ENCODE peak calls at places on chromosomes 16 and 17, in five cellular contexts. One of them, this sample, is unnamed.

GRCh38 chr17:39726617-39727016 is 3.7 kb downstream of the MIEN1 start:
- DNase-seq in AG10803: no peak
- DNase-seq in GM10248: no peak
- DNase-seq in heart right ventricle: no peak
- DNase-seq in ascending aorta: no peak
- DNase-seq in this sample: no peak

GRCh38 chr16:12499032-12499735 is 304.5 kb downstream of the CPPED1 start:
- DNase-seq in AG10803: no peak
- DNase-seq in GM10248: no peak
- DNase-seq in heart right ventricle: no peak
- DNase-seq in ascending aorta: no peak
- DNase-seq in this sample: no peak

GRCh38 chr16:88012360-88012759 is 61.1 kb downstream of the BANP start:
- DNase-seq in AG10803: no peak
- DNase-seq in GM10248: no peak
- DNase-seq in heart right ventricle: no peak
- DNase-seq in ascending aorta: no peak
- DNase-seq in this sample: no peak

GRCh38 chr16:24986512-24987303 is 28.5 kb downstream of the ARHGAP17 start:
- DNase-seq in AG10803: peak
- DNase-seq in GM10248: no peak
- DNase-seq in heart right ventricle: peak
- DNase-seq in ascending aorta: peak
- DNase-seq in this sample: peak

GRCh38 chr16:662597-662996 is 5.3 kb upstream of the RHOT2 start:
- DNase-seq in AG10803: no peak
- DNase-seq in GM10248: no peak
- DNase-seq in heart right ventricle: no peak
- DNase-seq in ascending aorta: no peak
- DNase-seq in this sample: no peak

GRCh38 chr17:20300399-20301037 is 166.8 kb downstream of the LGALS9B start:
- DNase-seq in AG10803: peak
- DNase-seq in GM10248: no peak
- DNase-seq in heart right ventricle: no peak
- DNase-seq in ascending aorta: peak
- DNase-seq in this sample: peak

GRCh38 chr16:3938843-3939624 is 58.5 kb upstream of the CREBBP start:
- DNase-seq in AG10803: peak
- DNase-seq in GM10248: peak
- DNase-seq in heart right ventricle: peak
- DNase-seq in ascending aorta: no peak
- DNase-seq in this sample: peak

GRCh38 chr17:27968206-27968732 is 74.2 kb upstream of the NLK start:
- DNase-seq in AG10803: no peak
- DNase-seq in GM10248: no peak
- DNase-seq in heart right ventricle: peak
- DNase-seq in ascending aorta: no peak
- DNase-seq in this sample: no peak

GRCh38 chr17:31541559-31541958 is 150.1 kb downstream of the RAB11FIP4 start:
- DNase-seq in AG10803: no peak
- DNase-seq in GM10248: peak
- DNase-seq in heart right ventricle: no peak
- DNase-seq in ascending aorta: no peak
- DNase-seq in this sample: no peak

GRCh38 chr16:2856061-2856670 is 1.8 kb downstream of the PRSS22 start:
- DNase-seq in AG10803: no peak
- DNase-seq in GM10248: peak
- DNase-seq in heart right ventricle: no peak
- DNase-seq in ascending aorta: no peak
- DNase-seq in this sample: no peak

GRCh38 chr17:7313890-7314718 is 1.1 kb downstream of the GPS2 start:
- DNase-seq in AG10803: peak
- DNase-seq in GM10248: no peak
- DNase-seq in heart right ventricle: no peak
- DNase-seq in ascending aorta: no peak
- DNase-seq in this sample: no peak

GRCh38 chr16:59060212-59060611 is 326.1 kb upstream of the GOT2 start:
- DNase-seq in AG10803: peak
- DNase-seq in GM10248: no peak
- DNase-seq in heart right ventricle: no peak
- DNase-seq in ascending aorta: no peak
- DNase-seq in this sample: peak

GRCh38 chr17:79023886-79024771 is at the start of gene C1QTNF1:
- DNase-seq in AG10803: no peak
- DNase-seq in GM10248: peak
- DNase-seq in heart right ventricle: peak
- DNase-seq in ascending aorta: peak
- DNase-seq in this sample: peak

GRCh38 chr16:48365030-48365600 is 20.1 kb downstream of the SIAH1 start:
- DNase-seq in AG10803: no peak
- DNase-seq in GM10248: no peak
- DNase-seq in heart right ventricle: no peak
- DNase-seq in ascending aorta: no peak
- DNase-seq in this sample: peak

GRCh38 chr16:85475233-85475632 is 137.9 kb upstream of the GSE1 start:
- DNase-seq in AG10803: no peak
- DNase-seq in GM10248: no peak
- DNase-seq in heart right ventricle: no peak
- DNase-seq in ascending aorta: no peak
- DNase-seq in this sample: peak

GRCh38 chr17:21297026-21297520 is 12.6 kb downstream of the MAP2K3 start:
- DNase-seq in AG10803: peak
- DNase-seq in GM10248: no peak
- DNase-seq in heart right ventricle: no peak
- DNase-seq in ascending aorta: no peak
- DNase-seq in this sample: no peak

DNA sequence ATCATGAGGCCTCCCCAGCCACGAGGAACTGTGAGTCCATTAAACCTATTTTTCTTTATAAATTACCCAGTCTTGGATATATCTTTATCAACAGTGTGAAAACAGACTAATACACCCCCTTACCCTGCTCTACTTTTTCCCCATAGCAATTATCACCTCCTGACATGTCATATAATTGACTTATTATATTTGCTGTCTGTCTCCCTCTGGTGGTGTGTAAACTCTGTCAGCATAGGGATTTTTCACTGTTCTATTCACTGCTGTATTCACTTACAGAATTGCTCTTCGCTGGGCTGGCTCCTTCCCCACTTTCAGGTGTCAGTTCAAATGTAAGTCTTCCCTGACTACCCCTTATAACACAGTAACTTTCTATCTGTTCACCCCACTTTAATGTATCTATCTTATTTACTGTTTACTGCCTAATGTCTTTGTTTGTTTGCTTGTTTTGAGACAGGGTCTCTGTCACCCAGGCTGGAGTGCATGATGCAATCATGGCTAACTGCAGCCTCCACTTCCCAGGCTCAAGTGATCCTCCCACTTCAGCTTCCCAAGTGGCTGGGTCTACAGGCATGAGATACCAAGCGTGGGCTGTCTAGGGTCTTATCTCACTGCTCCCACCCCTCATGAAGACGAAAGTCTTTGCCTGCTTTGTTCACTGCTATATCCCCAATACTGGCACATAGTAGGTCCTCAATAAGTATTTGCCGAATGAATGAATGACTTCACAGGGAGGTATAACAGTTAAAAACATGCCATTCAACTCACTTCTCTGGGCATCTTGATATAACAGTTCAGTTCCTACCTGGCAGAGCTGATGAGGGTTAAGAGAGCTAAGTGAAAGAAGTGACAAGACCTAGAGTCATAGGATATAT is 52.4 kb upstream of the CDH3 start:
- DNase-seq in AG10803: no peak
- DNase-seq in GM10248: no peak
- DNase-seq in heart right ventricle: no peak
- DNase-seq in ascending aorta: no peak
- DNase-seq in this sample: no peak
- TF ChIP-seq CTCF in AG10803: no peak
- TF ChIP-seq CTCF in GM10248: peak
- TF ChIP-seq CTCF in heart right ventricle: no peak
- TF ChIP-seq CTCF in ascending aorta: no peak
- TF ChIP-seq CTCF in this sample: no peak

GRCh38 chr17:12313786-12314185 is 293.1 kb downstream of the MAP2K4 start:
- DNase-seq in AG10803: no peak
- DNase-seq in GM10248: no peak
- DNase-seq in heart right ventricle: no peak
- DNase-seq in ascending aorta: no peak
- DNase-seq in this sample: no peak
- TF ChIP-seq CTCF in AG10803: no peak
- TF ChIP-seq CTCF in GM10248: no peak
- TF ChIP-seq CTCF in heart right ventricle: no peak
- TF ChIP-seq CTCF in ascending aorta: no peak
- TF ChIP-seq CTCF in this sample: no peak

DNA sequence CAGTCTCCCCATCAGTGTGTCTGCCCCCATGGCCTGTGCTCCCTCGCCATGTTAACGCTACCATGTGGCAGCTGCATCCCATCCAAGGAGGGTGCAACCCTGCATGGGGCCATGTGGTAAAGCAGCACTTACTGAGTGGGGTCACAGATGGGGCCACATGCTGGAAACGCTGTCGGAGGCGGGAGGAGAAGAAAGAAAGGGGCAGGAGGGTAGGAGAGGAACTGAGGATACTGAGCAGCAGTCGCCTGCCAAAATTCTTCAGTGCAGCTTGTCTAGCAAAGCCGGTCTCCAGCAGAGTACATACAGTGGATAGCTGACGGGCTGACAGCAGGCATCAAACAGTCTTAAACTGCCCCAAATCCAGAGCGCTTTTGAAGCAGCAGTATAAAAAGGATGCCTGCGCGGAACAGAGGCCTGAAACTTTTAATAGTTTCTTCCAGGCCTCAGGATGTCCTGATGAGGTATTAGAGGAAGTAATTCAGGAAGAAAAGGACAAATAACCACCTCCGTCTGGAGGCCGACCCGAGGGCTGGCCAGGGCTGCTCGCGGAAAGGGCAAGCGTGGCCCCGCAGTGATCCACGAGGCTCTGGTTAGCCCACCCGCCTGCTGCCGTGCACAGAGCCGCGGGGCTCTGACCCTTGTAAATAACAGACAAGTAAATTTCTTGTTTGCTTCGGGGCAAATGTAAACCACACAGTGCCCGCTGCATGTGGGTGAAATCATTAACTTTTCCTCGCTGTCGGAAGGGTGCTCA is 149.0 kb downstream of the CCDC182 start:
- DNase-seq in AG10803: no peak
- DNase-seq in GM10248: no peak
- DNase-seq in heart right ventricle: no peak
- DNase-seq in ascending aorta: no peak
- DNase-seq in this sample: no peak
- TF ChIP-seq CTCF in AG10803: no peak
- TF ChIP-seq CTCF in GM10248: no peak
- TF ChIP-seq CTCF in heart right ventricle: no peak
- TF ChIP-seq CTCF in ascending aorta: no peak
- TF ChIP-seq CTCF in this sample: no peak

GRCh38 chr16:46801428-46802049 is 29.4 kb downstream of the C16orf87 start:
- DNase-seq in AG10803: peak
- DNase-seq in GM10248: no peak
- DNase-seq in heart right ventricle: no peak
- DNase-seq in ascending aorta: no peak
- DNase-seq in this sample: peak
- TF ChIP-seq CTCF in AG10803: peak
- TF ChIP-seq CTCF in GM10248: no peak
- TF ChIP-seq CTCF in heart right ventricle: peak
- TF ChIP-seq CTCF in ascending aorta: no peak
- TF ChIP-seq CTCF in this sample: peak

DNA sequence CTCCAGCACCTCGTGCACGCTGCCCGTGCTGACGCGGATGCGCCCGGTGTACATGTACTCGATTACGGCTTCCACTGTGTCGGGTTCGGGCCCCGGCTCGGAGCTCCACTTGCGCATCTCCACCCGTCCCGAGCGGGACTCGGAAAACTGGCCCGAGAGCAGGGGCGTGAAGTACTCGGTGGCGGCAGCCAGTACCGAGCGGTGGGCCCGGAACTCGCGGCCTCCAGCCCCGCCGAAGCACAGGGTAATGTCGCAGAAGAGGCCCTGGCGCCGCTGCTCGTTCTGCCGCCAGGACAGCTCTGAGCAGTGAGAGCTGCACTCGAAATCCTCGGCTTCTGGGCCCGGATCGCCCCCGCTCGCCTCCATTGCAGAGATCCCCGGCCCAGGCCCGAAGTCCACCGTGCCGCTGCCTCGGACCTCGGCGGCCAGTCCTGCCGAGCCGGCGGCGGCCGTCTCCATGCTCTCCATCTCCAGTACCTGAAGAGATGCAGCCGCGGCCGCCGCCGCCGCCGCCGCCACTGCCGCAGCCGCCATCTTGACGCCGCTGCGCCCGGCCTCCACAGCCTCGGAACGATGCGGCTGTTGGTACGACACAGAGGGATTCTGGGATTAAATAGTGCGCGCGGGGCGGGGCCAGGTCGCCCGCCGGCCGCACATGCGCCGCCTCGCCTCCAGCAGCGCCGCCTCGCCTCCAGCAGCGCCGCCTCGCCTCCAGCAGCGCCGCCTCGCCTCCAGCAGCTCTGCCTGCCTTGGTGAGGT is at the start of gene KLHL11:
- DNase-seq in AG10803: peak
- DNase-seq in GM10248: peak
- DNase-seq in heart right ventricle: peak
- DNase-seq in ascending aorta: peak
- DNase-seq in this sample: peak
- TF ChIP-seq CTCF in AG10803: no peak
- TF ChIP-seq CTCF in GM10248: no peak
- TF ChIP-seq CTCF in heart right ventricle: no peak
- TF ChIP-seq CTCF in ascending aorta: no peak
- TF ChIP-seq CTCF in this sample: peak

GRCh38 chr17:76497699-76497978 is 3.6 kb downstream of the RHBDF2 start:
- DNase-seq in AG10803: no peak
- DNase-seq in GM10248: no peak
- DNase-seq in heart right ventricle: no peak
- DNase-seq in ascending aorta: no peak
- DNase-seq in this sample: no peak
- TF ChIP-seq CTCF in AG10803: no peak
- TF ChIP-seq CTCF in GM10248: no peak
- TF ChIP-seq CTCF in heart right ventricle: no peak
- TF ChIP-seq CTCF in ascending aorta: no peak
- TF ChIP-seq CTCF in this sample: no peak

DNA sequence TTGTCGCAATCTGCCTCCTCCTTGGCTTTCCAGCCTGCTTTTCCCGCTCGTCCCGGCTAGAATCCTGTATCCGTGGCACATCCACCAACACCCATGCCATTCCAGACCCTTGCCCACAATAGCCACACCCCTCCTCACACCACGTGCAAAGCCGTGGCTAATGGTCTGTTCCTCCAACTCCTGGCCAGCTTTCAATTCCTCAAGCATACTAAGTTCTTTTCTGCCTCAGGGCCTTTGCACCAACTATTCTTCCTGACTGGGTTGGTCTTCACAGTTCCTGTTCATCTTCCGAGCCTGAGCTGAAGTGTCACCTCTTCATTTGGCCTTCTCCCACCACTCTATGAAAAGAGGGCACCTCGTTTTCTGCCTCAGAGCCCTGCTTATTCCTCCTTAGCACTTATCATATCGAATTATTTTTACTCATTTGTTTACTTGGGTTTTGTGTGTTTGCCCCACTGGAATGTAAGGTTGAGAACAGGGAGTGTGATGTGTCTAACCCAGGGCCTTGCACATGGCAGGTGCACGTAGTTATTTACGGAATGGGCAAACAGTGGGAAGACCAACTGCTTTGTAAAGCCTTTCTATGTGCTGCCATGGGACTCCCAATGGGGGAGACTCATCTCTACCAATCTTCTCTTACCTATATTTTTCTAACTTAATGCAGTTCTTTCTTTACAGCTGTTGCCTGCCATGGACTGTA is 69.0 kb downstream of the CDK5R1 start:
- DNase-seq in AG10803: no peak
- DNase-seq in GM10248: no peak
- DNase-seq in heart right ventricle: no peak
- DNase-seq in ascending aorta: no peak
- DNase-seq in this sample: no peak
- TF ChIP-seq CTCF in AG10803: no peak
- TF ChIP-seq CTCF in GM10248: no peak
- TF ChIP-seq CTCF in heart right ventricle: no peak
- TF ChIP-seq CTCF in ascending aorta: no peak
- TF ChIP-seq CTCF in this sample: no peak